ENCODE peak calls at places on chromosomes 11 and 22, in ten cellular contexts. One of them, this sample, is unnamed.

GRCh38 chr11:1226226-1226961 is 3.5 kb downstream of the MUC5B start:
- DNase-seq in HS-27A: no peak
- DNase-seq in tibial nerve: no peak
- DNase-seq in EH: no peak
- DNase-seq in aorta: peak
- DNase-seq in mammary epithelial cell: no peak
- DNase-seq in activated CD4-positive, alpha-beta T cell treated with anti-CD3 and anti-CD28 coated beads for 48 hours: no peak
- DNase-seq in T-cell: no peak
- DNase-seq in stimulated activated CD4-positive, alpha-beta T cell treated with anti-CD3 and anti-CD28 coated beads, Interleukin-1b, Interleukin-23, amount 100 ng/mL, for 1 hour: no peak
- DNase-seq in NCI-H2227 treated with DMSO at 0.1 percent for 48 hours: no peak
- DNase-seq in this sample: no peak

GRCh38 chr22:50112151-50113118 is 22.6 kb downstream of the MOV10L1 start:
- DNase-seq in activated CD4-positive, alpha-beta T cell treated with anti-CD3 and anti-CD28 coated beads for 48 hours: peak
- DNase-seq in EH: peak
- DNase-seq in T-cell: no peak
- DNase-seq in NCI-H2227 treated with DMSO at 0.1 percent for 48 hours: no peak
- DNase-seq in aorta: peak
- DNase-seq in stimulated activated CD4-positive, alpha-beta T cell treated with anti-CD3 and anti-CD28 coated beads, Interleukin-1b, Interleukin-23, amount 100 ng/mL, for 1 hour: no peak
- DNase-seq in mammary epithelial cell: peak
- DNase-seq in tibial nerve: no peak
- DNase-seq in HS-27A: no peak
- DNase-seq in this sample: no peak

GRCh38 chr22:46003271-46004091 is 26.5 kb upstream of the WNT7B start:
- DNase-seq in HS-27A: no peak
- DNase-seq in NCI-H2227 treated with DMSO at 0.1 percent for 48 hours: no peak
- DNase-seq in activated CD4-positive, alpha-beta T cell treated with anti-CD3 and anti-CD28 coated beads for 48 hours: no peak
- DNase-seq in tibial nerve: no peak
- DNase-seq in T-cell: no peak
- DNase-seq in stimulated activated CD4-positive, alpha-beta T cell treated with anti-CD3 and anti-CD28 coated beads, Interleukin-1b, Interleukin-23, amount 100 ng/mL, for 1 hour: no peak
- DNase-seq in EH: peak
- DNase-seq in aorta: no peak
- DNase-seq in mammary epithelial cell: no peak
- DNase-seq in this sample: no peak

GRCh38 chr11:126925321-126926093 is 75.1 kb downstream of the KIRREL3 start:
- DNase-seq in mammary epithelial cell: peak
- DNase-seq in tibial nerve: no peak
- DNase-seq in stimulated activated CD4-positive, alpha-beta T cell treated with anti-CD3 and anti-CD28 coated beads, Interleukin-1b, Interleukin-23, amount 100 ng/mL, for 1 hour: no peak
- DNase-seq in aorta: no peak
- DNase-seq in activated CD4-positive, alpha-beta T cell treated with anti-CD3 and anti-CD28 coated beads for 48 hours: no peak
- DNase-seq in T-cell: no peak
- DNase-seq in HS-27A: no peak
- DNase-seq in EH: peak
- DNase-seq in NCI-H2227 treated with DMSO at 0.1 percent for 48 hours: no peak
- DNase-seq in this sample: no peak

GRCh38 chr11:104443387-104443786 is 279.4 kb upstream of the PDGFD start:
- DNase-seq in aorta: no peak
- DNase-seq in EH: no peak
- DNase-seq in mammary epithelial cell: no peak
- DNase-seq in activated CD4-positive, alpha-beta T cell treated with anti-CD3 and anti-CD28 coated beads for 48 hours: no peak
- DNase-seq in NCI-H2227 treated with DMSO at 0.1 percent for 48 hours: no peak
- DNase-seq in HS-27A: no peak
- DNase-seq in T-cell: no peak
- DNase-seq in stimulated activated CD4-positive, alpha-beta T cell treated with anti-CD3 and anti-CD28 coated beads, Interleukin-1b, Interleukin-23, amount 100 ng/mL, for 1 hour: no peak
- DNase-seq in tibial nerve: no peak
- DNase-seq in this sample: no peak

GRCh38 chr11:132463941-132464340 is 1068.4 kb downstream of the OPCML start:
- DNase-seq in stimulated activated CD4-positive, alpha-beta T cell treated with anti-CD3 and anti-CD28 coated beads, Interleukin-1b, Interleukin-23, amount 100 ng/mL, for 1 hour: no peak
- DNase-seq in activated CD4-positive, alpha-beta T cell treated with anti-CD3 and anti-CD28 coated beads for 48 hours: no peak
- DNase-seq in NCI-H2227 treated with DMSO at 0.1 percent for 48 hours: no peak
- DNase-seq in HS-27A: no peak
- DNase-seq in aorta: no peak
- DNase-seq in tibial nerve: no peak
- DNase-seq in mammary epithelial cell: no peak
- DNase-seq in EH: peak
- DNase-seq in T-cell: no peak
- DNase-seq in this sample: no peak

GRCh38 chr11:114085965-114086364 is 26.5 kb downstream of the ZBTB16 start:
- DNase-seq in tibial nerve: no peak
- DNase-seq in T-cell: no peak
- DNase-seq in stimulated activated CD4-positive, alpha-beta T cell treated with anti-CD3 and anti-CD28 coated beads, Interleukin-1b, Interleukin-23, amount 100 ng/mL, for 1 hour: no peak
- DNase-seq in activated CD4-positive, alpha-beta T cell treated with anti-CD3 and anti-CD28 coated beads for 48 hours: no peak
- DNase-seq in NCI-H2227 treated with DMSO at 0.1 percent for 48 hours: no peak
- DNase-seq in EH: no peak
- DNase-seq in HS-27A: no peak
- DNase-seq in mammary epithelial cell: no peak
- DNase-seq in aorta: no peak
- DNase-seq in this sample: no peak

GRCh38 chr11:130213143-130213978 is 53.8 kb downstream of the ST14 start:
- DNase-seq in activated CD4-positive, alpha-beta T cell treated with anti-CD3 and anti-CD28 coated beads for 48 hours: peak
- DNase-seq in aorta: no peak
- DNase-seq in mammary epithelial cell: peak
- DNase-seq in NCI-H2227 treated with DMSO at 0.1 percent for 48 hours: peak
- DNase-seq in tibial nerve: peak
- DNase-seq in EH: peak
- DNase-seq in T-cell: peak
- DNase-seq in HS-27A: no peak
- DNase-seq in stimulated activated CD4-positive, alpha-beta T cell treated with anti-CD3 and anti-CD28 coated beads, Interleukin-1b, Interleukin-23, amount 100 ng/mL, for 1 hour: peak
- DNase-seq in this sample: peak

GRCh38 chr22:19173047-19174035 is 5.2 kb downstream of the SLC25A1 start:
- DNase-seq in EH: no peak
- DNase-seq in aorta: no peak
- DNase-seq in stimulated activated CD4-positive, alpha-beta T cell treated with anti-CD3 and anti-CD28 coated beads, Interleukin-1b, Interleukin-23, amount 100 ng/mL, for 1 hour: no peak
- DNase-seq in mammary epithelial cell: no peak
- DNase-seq in activated CD4-positive, alpha-beta T cell treated with anti-CD3 and anti-CD28 coated beads for 48 hours: no peak
- DNase-seq in T-cell: no peak
- DNase-seq in NCI-H2227 treated with DMSO at 0.1 percent for 48 hours: no peak
- DNase-seq in tibial nerve: no peak
- DNase-seq in HS-27A: no peak
- DNase-seq in this sample: no peak

GRCh38 chr11:100925935-100926334 is 203.7 kb downstream of the PGR start:
- DNase-seq in activated CD4-positive, alpha-beta T cell treated with anti-CD3 and anti-CD28 coated beads for 48 hours: no peak
- DNase-seq in stimulated activated CD4-positive, alpha-beta T cell treated with anti-CD3 and anti-CD28 coated beads, Interleukin-1b, Interleukin-23, amount 100 ng/mL, for 1 hour: no peak
- DNase-seq in mammary epithelial cell: peak
- DNase-seq in T-cell: no peak
- DNase-seq in aorta: no peak
- DNase-seq in NCI-H2227 treated with DMSO at 0.1 percent for 48 hours: no peak
- DNase-seq in tibial nerve: no peak
- DNase-seq in HS-27A: no peak
- DNase-seq in EH: peak
- DNase-seq in this sample: no peak

GRCh38 chr11:46659908-46660307 is 40.5 kb downstream of the ARHGAP1 start:
- DNase-seq in NCI-H2227 treated with DMSO at 0.1 percent for 48 hours: no peak
- DNase-seq in activated CD4-positive, alpha-beta T cell treated with anti-CD3 and anti-CD28 coated beads for 48 hours: no peak
- DNase-seq in tibial nerve: peak
- DNase-seq in EH: peak
- DNase-seq in aorta: no peak
- DNase-seq in HS-27A: no peak
- DNase-seq in stimulated activated CD4-positive, alpha-beta T cell treated with anti-CD3 and anti-CD28 coated beads, Interleukin-1b, Interleukin-23, amount 100 ng/mL, for 1 hour: no peak
- DNase-seq in mammary epithelial cell: no peak
- DNase-seq in T-cell: no peak
- DNase-seq in this sample: no peak

GRCh38 chr11:28773606-28774005 is 665.4 kb downstream of the METTL15 start:
- DNase-seq in T-cell: no peak
- DNase-seq in aorta: no peak
- DNase-seq in EH: no peak
- DNase-seq in activated CD4-positive, alpha-beta T cell treated with anti-CD3 and anti-CD28 coated beads for 48 hours: no peak
- DNase-seq in mammary epithelial cell: no peak
- DNase-seq in HS-27A: no peak
- DNase-seq in NCI-H2227 treated with DMSO at 0.1 percent for 48 hours: no peak
- DNase-seq in stimulated activated CD4-positive, alpha-beta T cell treated with anti-CD3 and anti-CD28 coated beads, Interleukin-1b, Interleukin-23, amount 100 ng/mL, for 1 hour: no peak
- DNase-seq in tibial nerve: no peak
- DNase-seq in this sample: no peak

GRCh38 chr11:128859563-128860441 is 7.3 kb downstream of the KCNJ1 start:
- DNase-seq in activated CD4-positive, alpha-beta T cell treated with anti-CD3 and anti-CD28 coated beads for 48 hours: peak
- DNase-seq in stimulated activated CD4-positive, alpha-beta T cell treated with anti-CD3 and anti-CD28 coated beads, Interleukin-1b, Interleukin-23, amount 100 ng/mL, for 1 hour: peak
- DNase-seq in T-cell: peak
- DNase-seq in NCI-H2227 treated with DMSO at 0.1 percent for 48 hours: no peak
- DNase-seq in aorta: peak
- DNase-seq in tibial nerve: peak
- DNase-seq in EH: no peak
- DNase-seq in HS-27A: no peak
- DNase-seq in mammary epithelial cell: peak
- DNase-seq in this sample: peak

GRCh38 chr11:108398439-108398838 is 68.9 kb downstream of the C11orf65 start:
- DNase-seq in tibial nerve: no peak
- DNase-seq in activated CD4-positive, alpha-beta T cell treated with anti-CD3 and anti-CD28 coated beads for 48 hours: no peak
- DNase-seq in stimulated activated CD4-positive, alpha-beta T cell treated with anti-CD3 and anti-CD28 coated beads, Interleukin-1b, Interleukin-23, amount 100 ng/mL, for 1 hour: no peak
- DNase-seq in mammary epithelial cell: no peak
- DNase-seq in NCI-H2227 treated with DMSO at 0.1 percent for 48 hours: no peak
- DNase-seq in EH: no peak
- DNase-seq in T-cell: no peak
- DNase-seq in aorta: no peak
- DNase-seq in HS-27A: no peak
- DNase-seq in this sample: no peak

GRCh38 chr11:120136356-120136755 is 1.6 kb downstream of the TRIM29 start:
- DNase-seq in HS-27A: no peak
- DNase-seq in mammary epithelial cell: no peak
- DNase-seq in aorta: no peak
- DNase-seq in stimulated activated CD4-positive, alpha-beta T cell treated with anti-CD3 and anti-CD28 coated beads, Interleukin-1b, Interleukin-23, amount 100 ng/mL, for 1 hour: no peak
- DNase-seq in T-cell: no peak
- DNase-seq in EH: no peak
- DNase-seq in tibial nerve: no peak
- DNase-seq in activated CD4-positive, alpha-beta T cell treated with anti-CD3 and anti-CD28 coated beads for 48 hours: no peak
- DNase-seq in NCI-H2227 treated with DMSO at 0.1 percent for 48 hours: no peak
- DNase-seq in this sample: no peak

GRCh38 chr22:19719055-19719482 is 4.3 kb upstream of the GP1BB start:
- DNase-seq in aorta: no peak
- DNase-seq in T-cell: no peak
- DNase-seq in NCI-H2227 treated with DMSO at 0.1 percent for 48 hours: no peak
- DNase-seq in activated CD4-positive, alpha-beta T cell treated with anti-CD3 and anti-CD28 coated beads for 48 hours: no peak
- DNase-seq in stimulated activated CD4-positive, alpha-beta T cell treated with anti-CD3 and anti-CD28 coated beads, Interleukin-1b, Interleukin-23, amount 100 ng/mL, for 1 hour: no peak
- DNase-seq in mammary epithelial cell: no peak
- DNase-seq in tibial nerve: no peak
- DNase-seq in HS-27A: no peak
- DNase-seq in EH: peak
- DNase-seq in this sample: no peak

GRCh38 chr11:46554205-46555162 is 39.3 kb downstream of the AMBRA1 start:
- DNase-seq in NCI-H2227 treated with DMSO at 0.1 percent for 48 hours: no peak
- DNase-seq in tibial nerve: peak
- DNase-seq in activated CD4-positive, alpha-beta T cell treated with anti-CD3 and anti-CD28 coated beads for 48 hours: no peak
- DNase-seq in mammary epithelial cell: peak
- DNase-seq in HS-27A: peak
- DNase-seq in aorta: no peak
- DNase-seq in EH: peak
- DNase-seq in T-cell: no peak
- DNase-seq in stimulated activated CD4-positive, alpha-beta T cell treated with anti-CD3 and anti-CD28 coated beads, Interleukin-1b, Interleukin-23, amount 100 ng/mL, for 1 hour: no peak
- DNase-seq in this sample: no peak

GRCh38 chr11:108617055-108617454 is 23.5 kb upstream of the EXPH5 start:
- DNase-seq in HS-27A: no peak
- DNase-seq in stimulated activated CD4-positive, alpha-beta T cell treated with anti-CD3 and anti-CD28 coated beads, Interleukin-1b, Interleukin-23, amount 100 ng/mL, for 1 hour: no peak
- DNase-seq in tibial nerve: no peak
- DNase-seq in aorta: no peak
- DNase-seq in NCI-H2227 treated with DMSO at 0.1 percent for 48 hours: no peak
- DNase-seq in T-cell: no peak
- DNase-seq in mammary epithelial cell: no peak
- DNase-seq in EH: no peak
- DNase-seq in activated CD4-positive, alpha-beta T cell treated with anti-CD3 and anti-CD28 coated beads for 48 hours: no peak
- DNase-seq in this sample: no peak

GRCh38 chr22:25840162-25840561 is 98.2 kb downstream of the MYO18B start:
- DNase-seq in T-cell: no peak
- DNase-seq in tibial nerve: no peak
- DNase-seq in EH: no peak
- DNase-seq in HS-27A: no peak
- DNase-seq in aorta: no peak
- DNase-seq in mammary epithelial cell: no peak
- DNase-seq in activated CD4-positive, alpha-beta T cell treated with anti-CD3 and anti-CD28 coated beads for 48 hours: no peak
- DNase-seq in stimulated activated CD4-positive, alpha-beta T cell treated with anti-CD3 and anti-CD28 coated beads, Interleukin-1b, Interleukin-23, amount 100 ng/mL, for 1 hour: no peak
- DNase-seq in NCI-H2227 treated with DMSO at 0.1 percent for 48 hours: no peak
- DNase-seq in this sample: no peak

GRCh38 chr22:48587236-48587865 is 1240.3 kb downstream of the BRD1 start:
- DNase-seq in stimulated activated CD4-positive, alpha-beta T cell treated with anti-CD3 and anti-CD28 coated beads, Interleukin-1b, Interleukin-23, amount 100 ng/mL, for 1 hour: no peak
- DNase-seq in NCI-H2227 treated with DMSO at 0.1 percent for 48 hours: no peak
- DNase-seq in tibial nerve: no peak
- DNase-seq in activated CD4-positive, alpha-beta T cell treated with anti-CD3 and anti-CD28 coated beads for 48 hours: no peak
- DNase-seq in aorta: no peak
- DNase-seq in T-cell: no peak
- DNase-seq in EH: no peak
- DNase-seq in HS-27A: no peak
- DNase-seq in mammary epithelial cell: no peak
- DNase-seq in this sample: no peak

GRCh38 chr22:50564289-50564688 is 1.6 kb upstream of the SYCE3 start:
- DNase-seq in mammary epithelial cell: no peak
- DNase-seq in EH: no peak
- DNase-seq in stimulated activated CD4-positive, alpha-beta T cell treated with anti-CD3 and anti-CD28 coated beads, Interleukin-1b, Interleukin-23, amount 100 ng/mL, for 1 hour: no peak
- DNase-seq in T-cell: no peak
- DNase-seq in NCI-H2227 treated with DMSO at 0.1 percent for 48 hours: no peak
- DNase-seq in activated CD4-positive, alpha-beta T cell treated with anti-CD3 and anti-CD28 coated beads for 48 hours: no peak
- DNase-seq in HS-27A: no peak
- DNase-seq in aorta: no peak
- DNase-seq in tibial nerve: no peak
- DNase-seq in this sample: no peak

GRCh38 chr11:126765196-126765595 is 235.4 kb downstream of the KIRREL3 start:
- DNase-seq in stimulated activated CD4-positive, alpha-beta T cell treated with anti-CD3 and anti-CD28 coated beads, Interleukin-1b, Interleukin-23, amount 100 ng/mL, for 1 hour: no peak
- DNase-seq in HS-27A: no peak
- DNase-seq in NCI-H2227 treated with DMSO at 0.1 percent for 48 hours: no peak
- DNase-seq in EH: no peak
- DNase-seq in T-cell: no peak
- DNase-seq in mammary epithelial cell: no peak
- DNase-seq in aorta: no peak
- DNase-seq in tibial nerve: no peak
- DNase-seq in activated CD4-positive, alpha-beta T cell treated with anti-CD3 and anti-CD28 coated beads for 48 hours: no peak
- DNase-seq in this sample: no peak

GRCh38 chr11:48169706-48170105 is 46.9 kb upstream of the OR4B1 start:
- DNase-seq in EH: peak
- DNase-seq in mammary epithelial cell: no peak
- DNase-seq in stimulated activated CD4-positive, alpha-beta T cell treated with anti-CD3 and anti-CD28 coated beads, Interleukin-1b, Interleukin-23, amount 100 ng/mL, for 1 hour: no peak
- DNase-seq in aorta: peak
- DNase-seq in tibial nerve: no peak
- DNase-seq in T-cell: no peak
- DNase-seq in HS-27A: no peak
- DNase-seq in NCI-H2227 treated with DMSO at 0.1 percent for 48 hours: no peak
- DNase-seq in activated CD4-positive, alpha-beta T cell treated with anti-CD3 and anti-CD28 coated beads for 48 hours: no peak
- DNase-seq in this sample: no peak

GRCh38 chr22:30878516-30879365 is 89.8 kb downstream of the MORC2 start:
- DNase-seq in tibial nerve: no peak
- DNase-seq in stimulated activated CD4-positive, alpha-beta T cell treated with anti-CD3 and anti-CD28 coated beads, Interleukin-1b, Interleukin-23, amount 100 ng/mL, for 1 hour: no peak
- DNase-seq in mammary epithelial cell: no peak
- DNase-seq in T-cell: no peak
- DNase-seq in HS-27A: no peak
- DNase-seq in activated CD4-positive, alpha-beta T cell treated with anti-CD3 and anti-CD28 coated beads for 48 hours: no peak
- DNase-seq in aorta: peak
- DNase-seq in NCI-H2227 treated with DMSO at 0.1 percent for 48 hours: no peak
- DNase-seq in EH: peak
- DNase-seq in this sample: no peak

GRCh38 chr11:93663021-93663420 is 1.5 kb downstream of the CEP295 start:
- DNase-seq in stimulated activated CD4-positive, alpha-beta T cell treated with anti-CD3 and anti-CD28 coated beads, Interleukin-1b, Interleukin-23, amount 100 ng/mL, for 1 hour: no peak
- DNase-seq in tibial nerve: no peak
- DNase-seq in HS-27A: no peak
- DNase-seq in NCI-H2227 treated with DMSO at 0.1 percent for 48 hours: no peak
- DNase-seq in T-cell: no peak
- DNase-seq in EH: no peak
- DNase-seq in aorta: no peak
- DNase-seq in activated CD4-positive, alpha-beta T cell treated with anti-CD3 and anti-CD28 coated beads for 48 hours: no peak
- DNase-seq in mammary epithelial cell: no peak
- DNase-seq in this sample: no peak

GRCh38 chr22:49925525-49926128 is 7.2 kb downstream of the CRELD2 start:
- DNase-seq in HS-27A: no peak
- DNase-seq in stimulated activated CD4-positive, alpha-beta T cell treated with anti-CD3 and anti-CD28 coated beads, Interleukin-1b, Interleukin-23, amount 100 ng/mL, for 1 hour: no peak
- DNase-seq in activated CD4-positive, alpha-beta T cell treated with anti-CD3 and anti-CD28 coated beads for 48 hours: peak
- DNase-seq in NCI-H2227 treated with DMSO at 0.1 percent for 48 hours: no peak
- DNase-seq in mammary epithelial cell: no peak
- DNase-seq in EH: no peak
- DNase-seq in T-cell: peak
- DNase-seq in aorta: peak
- DNase-seq in tibial nerve: no peak
- DNase-seq in this sample: peak

GRCh38 chr22:19450363-19451175 is 3.1 kb upstream of the C22orf39 start:
- DNase-seq in stimulated activated CD4-positive, alpha-beta T cell treated with anti-CD3 and anti-CD28 coated beads, Interleukin-1b, Interleukin-23, amount 100 ng/mL, for 1 hour: no peak
- DNase-seq in HS-27A: no peak
- DNase-seq in tibial nerve: no peak
- DNase-seq in mammary epithelial cell: no peak
- DNase-seq in EH: no peak
- DNase-seq in activated CD4-positive, alpha-beta T cell treated with anti-CD3 and anti-CD28 coated beads for 48 hours: no peak
- DNase-seq in T-cell: no peak
- DNase-seq in aorta: no peak
- DNase-seq in NCI-H2227 treated with DMSO at 0.1 percent for 48 hours: no peak
- DNase-seq in this sample: no peak